ENCODE peak calls at places on chromosomes 4 and X, in six cellular contexts. Q, D, T, K, Y and G are unnamed samples. For H3K9me3 and H3K27me3, the result is how much of the 10 kb centered on the place peaks cover.

GRCh38 chrX:54786972-54787371 is 11.1 kb downstream of the ITIH6 start:
- DNase-seq in Q (no peak), D (peak), T (no peak), Y (no peak), K (no peak), G (no peak)

GRCh38 chr4:145709843-145710242 is 29.9 kb downstream of the C4orf51 start:
- DNase-seq in K (no peak), Y (no peak), D (no peak), T (no peak), Q (no peak), G (peak)

GRCh38 chr4:40976343-40976742 is 226.6 kb downstream of the NSUN7 start:
- DNase-seq in D (no peak), K (no peak), Q (no peak), T (peak), Y (no peak), G (peak)

GRCh38 chr4:99642725-99643489 is 14.7 kb downstream of the C4orf54 start:
- DNase-seq in K (no peak), D (no peak), Y (peak), T (no peak), Q (peak), G (no peak)

GRCh38 chr4:138398297-138398696 is 156.1 kb upstream of the SLC7A11 start:
- DNase-seq in T (no peak), Q (no peak), K (no peak), D (no peak), Y (no peak), G (no peak)

GRCh38 chrX:11423362-11423818 is 130.2 kb downstream of the AMELX start:
- DNase-seq in T (no peak), Q (no peak), Y (no peak), D (no peak), K (no peak), G (peak)

GRCh38 chrX:15601932-15602331 is 1.2 kb upstream of the ACE2 start:
- DNase-seq in Q (no peak), T (no peak), D (no peak), Y (no peak), K (no peak), G (no peak)

GRCh38 chrX:290476-291166 is 9.4 kb downstream of the PLCXD1 start:
- DNase-seq in D (no peak), T (no peak), Y (no peak), K (no peak), Q (no peak), G (no peak)

GRCh38 chr4:128553665-128554515 is 255.6 kb upstream of the JADE1 start:
- DNase-seq in D (no peak), Q (no peak), Y (no peak), K (no peak), T (no peak), G (no peak)

GRCh38 chr4:46993075-46994006 is at the start of gene GABRA4:
- DNase-seq in K (peak), T (no peak), Y (no peak), Q (no peak), D (no peak), G (no peak)

GRCh38 chr4:141768954-141769353 is 132.6 kb downstream of the IL15 start:
- DNase-seq in Y (no peak), K (no peak), T (no peak), Q (no peak), D (no peak), G (peak)

GRCh38 chr4:23484689-23485088 is 405.2 kb downstream of the PPARGC1A start:
- DNase-seq in K (no peak), Y (no peak), D (no peak), Q (no peak), T (no peak), G (no peak)

GRCh38 chrX:9842541-9842940 is 56.3 kb downstream of the SHROOM2 start:
- DNase-seq in Y (no peak), T (no peak), K (no peak), Q (no peak), D (no peak), G (no peak)

GRCh38 chrX:39253551-39253950 is 452.3 kb downstream of the MID1IP1 start:
- DNase-seq in K (no peak), Y (no peak), T (no peak), D (no peak), Q (no peak), G (no peak)

GRCh38 chr4:26326791-26327190 is 6.0 kb downstream of the RBPJ start:
- DNase-seq in D (no peak), Q (no peak), T (no peak), K (no peak), Y (no peak), G (peak)

GRCh38 chrX:3811331-3812311 is 98.2 kb upstream of the PRKX start:
- DNase-seq in K (no peak), Q (no peak), D (no peak), T (peak), Y (no peak), G (no peak)

GRCh38 chrX:103697687-103698086 is 11.2 kb upstream of the MORF4L2 start:
- DNase-seq in K (no peak), T (no peak), Q (no peak), D (no peak), Y (no peak), G (no peak)

GRCh38 chrX:17529349-17529748 is 154.3 kb downstream of the NHS start:
- DNase-seq in D (no peak), K (no peak), Y (no peak), T (no peak), Q (no peak), G (no peak)

DNA sequence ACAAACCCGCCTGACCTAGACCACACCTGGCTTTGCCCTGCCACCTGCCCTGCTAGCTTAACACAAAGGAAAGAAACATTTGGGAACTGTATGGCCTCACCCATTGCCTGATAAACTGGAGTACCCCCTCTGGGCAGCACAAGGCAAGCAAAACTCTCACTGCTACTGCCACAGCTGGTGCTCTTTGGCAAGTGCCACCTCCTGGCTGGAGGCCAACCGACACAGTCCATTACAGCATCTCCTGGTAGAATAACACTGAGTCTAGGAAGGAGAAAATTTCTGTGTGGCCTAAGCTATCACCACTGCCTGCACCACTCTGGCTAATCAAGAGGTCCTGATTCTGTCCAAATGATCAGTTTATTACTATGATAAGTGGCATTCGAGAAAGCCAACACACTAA is 18.9 kb upstream of the SPANXN3 start:
- DNase-seq in Q (no peak), Y (no peak), K (no peak), T (no peak), D (no peak), G (no peak)
- H3K9me3 ChIP-seq in Q (under half), Y (under half), K (under half), T (under half), D (under half), G (under half)

DNA sequence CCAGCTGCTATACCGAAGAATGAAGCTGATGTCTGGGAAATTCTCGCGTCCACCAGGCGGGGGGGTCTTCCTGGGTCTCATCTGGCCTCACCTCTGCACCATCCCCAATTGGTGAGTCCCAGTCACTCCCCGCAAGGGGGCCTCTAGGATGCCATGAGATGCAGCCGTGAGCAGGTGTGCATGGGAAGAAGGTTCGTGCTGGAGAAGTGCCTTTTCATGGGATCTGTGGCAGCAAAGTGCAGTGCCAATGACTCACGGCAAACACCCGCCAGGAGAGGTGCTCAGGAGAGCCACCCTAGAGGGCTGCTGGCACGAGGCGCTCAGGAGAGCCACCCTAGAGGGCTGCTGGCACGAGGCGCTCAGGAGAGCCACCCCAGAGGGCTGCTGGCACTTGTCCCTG is 55.1 kb downstream of the CPZ start:
- DNase-seq in Y (no peak), Q (no peak), D (peak), K (no peak), T (no peak), G (no peak)
- H3K27me3 ChIP-seq in Y (under half), Q (half or more), D (under half), K (under half), T (under half), G (under half)

GRCh38 chr4:8160233-8160560 is 1.6 kb upstream of the ABLIM2 start:
- DNase-seq in K (no peak), Y (no peak), Q (no peak), D (no peak), T (no peak), G (no peak)
- H3K4me3 ChIP-seq in K (no peak), Y (no peak), Q (no peak), D (no peak), T (no peak), G (no peak)

GRCh38 chrX:66988331-66988730 is 349.5 kb upstream of the EDA2R start:
- DNase-seq in K (no peak), T (no peak), Q (no peak), D (no peak), Y (no peak), G (no peak)
- H3K9me3 ChIP-seq in K (under half), T (under half), Q (under half), D (under half), Y (under half), G (under half)

DNA sequence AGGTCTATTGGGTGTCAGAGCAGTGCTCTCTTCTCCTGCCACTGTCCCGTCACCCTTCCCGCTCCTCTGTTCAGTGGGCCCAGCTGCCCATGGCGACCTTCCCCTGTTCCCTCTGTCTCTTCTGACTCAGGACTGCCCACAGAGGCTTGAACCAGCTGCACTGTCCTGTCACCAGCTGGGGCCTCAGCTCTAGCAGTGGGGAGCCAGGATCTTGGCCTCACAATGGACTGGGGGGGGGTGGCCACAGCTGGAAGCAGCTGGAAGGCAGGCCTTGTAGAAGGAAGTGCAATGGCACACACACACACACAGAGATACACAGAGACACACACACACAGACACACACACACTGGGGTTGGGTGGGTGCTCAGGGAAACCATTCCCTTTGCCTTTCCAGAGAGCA is 114.0 kb upstream of the PJA1 start:
- DNase-seq in D (no peak), K (no peak), Q (no peak), Y (no peak), T (no peak), G (no peak)
- H3K27me3 ChIP-seq in D (under half), K (under half), Q (under half), Y (under half), T (under half), G (under half)

GRCh38 chr4:15754323-15754722 is 23.8 kb upstream of the CD38 start:
- DNase-seq in Q (no peak), T (no peak), Y (no peak), D (peak), K (no peak), G (no peak)

GRCh38 chr4:15755321-15755750 is 22.8 kb upstream of the CD38 start:
- DNase-seq in Y (no peak), Q (no peak), K (no peak), D (no peak), T (no peak), G (peak)

GRCh38 chr4:15756361-15756861 is 21.7 kb upstream of the CD38 start:
- DNase-seq in Q (no peak), T (peak), D (peak), K (no peak), Y (no peak), G (no peak)

GRCh38 chr4:15757084-15757483 is 21.0 kb upstream of the CD38 start:
- DNase-seq in Y (no peak), Q (no peak), K (no peak), D (no peak), T (no peak), G (no peak)

DNA sequence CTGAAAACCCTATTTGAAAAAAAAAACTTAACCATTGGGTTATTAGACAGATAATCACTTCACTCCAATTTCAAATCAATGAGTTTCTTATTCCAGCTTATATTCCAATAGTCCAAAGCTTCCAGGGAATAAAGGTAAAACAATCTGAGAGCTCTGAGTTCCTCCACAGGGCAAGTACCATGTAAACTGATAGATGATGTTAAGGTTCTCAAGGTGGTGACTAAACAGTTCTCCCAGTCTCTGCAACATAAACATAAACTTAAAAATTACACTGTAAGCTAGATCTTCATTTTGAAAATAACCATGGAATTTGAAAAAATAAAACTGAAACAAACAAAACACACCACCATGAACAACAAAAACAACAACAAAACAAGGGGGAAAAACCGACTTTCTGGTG is 22.3 kb upstream of the CD38 start:
- DNase-seq in T (no peak), Q (no peak), D (no peak), K (no peak), Y (no peak), G (no peak)
- H3K4me3 ChIP-seq in T (no peak), Q (no peak), D (no peak), K (no peak), Y (no peak), G (no peak)

DNA sequence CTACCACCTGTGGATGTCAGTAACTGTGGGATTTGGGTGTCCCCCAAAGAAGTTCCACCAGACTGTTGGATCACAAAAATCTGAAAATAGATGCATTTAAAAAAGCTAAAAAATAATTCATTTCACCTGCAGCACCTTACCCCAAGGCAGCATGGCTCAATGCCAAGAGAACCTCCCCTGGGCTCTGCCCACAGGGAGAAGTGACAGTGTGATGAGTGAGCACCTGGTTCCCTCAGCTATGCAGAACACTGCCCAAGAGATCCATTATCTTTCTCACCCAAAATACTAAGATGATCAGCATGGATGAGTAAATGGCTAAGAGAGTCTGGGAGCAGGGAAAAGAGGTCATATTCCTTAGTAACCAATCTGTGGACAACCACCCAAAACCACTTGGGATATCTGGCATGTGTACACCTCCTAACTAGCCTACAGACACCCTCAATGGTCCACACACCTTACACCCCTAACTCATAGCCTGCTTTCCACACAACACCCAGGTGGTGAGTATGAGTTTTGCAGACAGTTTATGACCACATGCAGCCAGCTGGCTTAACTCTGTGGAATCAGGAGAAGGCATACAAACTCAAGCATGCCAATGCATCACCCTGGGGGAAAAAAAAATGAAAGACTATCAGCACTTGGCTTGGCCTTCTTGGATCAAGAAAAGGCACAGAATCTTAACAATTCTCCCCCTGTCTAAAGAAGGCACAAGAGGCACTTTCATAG is 416.5 kb upstream of the SMIM31 start:
- DNase-seq in Q (no peak), T (no peak), D (no peak), Y (no peak), K (no peak), G (no peak)
- H3K9me3 ChIP-seq in Q (under half), T (under half), D (under half), Y (under half), K (under half), G (under half)

GRCh38 chr4:54099287-54099958 is 540 bp upstream of the GSX2 start:
- DNase-seq in T (no peak), K (no peak), Q (no peak), Y (no peak), D (no peak), G (no peak)
- H3K27me3 ChIP-seq in T (under half), K (under half), Q (half or more), Y (under half), D (under half), G (half or more)

GRCh38 chr4:11428701-11429571 is at the start of gene HS3ST1:
- DNase-seq in Q (peak), K (peak), Y (peak), T (peak), D (no peak), G (no peak)
- H3K4me3 ChIP-seq in Q (peak), K (peak), Y (peak), T (peak), D (peak), G (peak)